ENCODE peak calls at places on chromosomes 13 and 19, in four cellular contexts. U, E, Q and X are unnamed samples.

GRCh38 chr13:100573121-100573520 is 15.5 kb downstream of the GGACT start:
- DNase-seq in Q (peak; percentile 55), E (peak; percentile 73), U (peak; percentile 81), X (peak; percentile 74)

GRCh38 chr19:13574933-13575332 is 68.7 kb upstream of the CACNA1A start:
- DNase-seq in E (no peak), U (no peak), Q (no peak), X (no peak)

GRCh38 chr19:51018745-51019543 is 565 bp downstream of the KLK10 start:
- DNase-seq in E (no peak), U (peak; percentile 24), Q (no peak), X (no peak)

GRCh38 chr19:2112516-2113320 is 16.0 kb downstream of the IZUMO4 start:
- DNase-seq in E (no peak), Q (no peak), U (no peak), X (no peak)

GRCh38 chr13:113959198-113959597 is 14.7 kb downstream of the C13orf46 start:
- DNase-seq in U (no peak), Q (no peak), E (no peak), X (no peak)

GRCh38 chr13:93147946-93148345 is 78.7 kb upstream of the GPC6 start:
- DNase-seq in E (no peak), U (no peak), Q (no peak), X (no peak)

GRCh38 chr19:51081476-51081875 is 1.2 kb downstream of the KLK14 start:
- DNase-seq in E (no peak), U (no peak), Q (no peak), X (no peak)

GRCh38 chr19:15285896-15286591 is 46.3 kb downstream of the BRD4 start:
- DNase-seq in E (no peak), Q (no peak), U (no peak), X (no peak)

GRCh38 chr19:10365518-10365917 is 14.9 kb downstream of the TYK2 start:
- DNase-seq in E (no peak), Q (no peak), U (no peak), X (no peak)

GRCh38 chr13:70795484-70795883 is 687.2 kb upstream of the KLHL1 start:
- DNase-seq in E (no peak), Q (no peak), U (no peak), X (no peak)

GRCh38 chr19:708154-709141 is at the start of gene PALM:
- DNase-seq in E (no peak), U (no peak), Q (peak; percentile 60), X (no peak)

GRCh38 chr13:49256841-49257240 is 9.1 kb downstream of the CDADC1 start:
- DNase-seq in Q (no peak), E (no peak), U (no peak), X (no peak)

GRCh38 chr19:17966115-17966455 is 822 bp upstream of the KCNN1 start:
- DNase-seq in Q (no peak), U (no peak), E (no peak), X (no peak)

GRCh38 chr19:1041835-1042685 is 2.2 kb downstream of the ABCA7 start:
- DNase-seq in Q (no peak), U (peak; percentile 94), E (no peak), X (no peak)

GRCh38 chr13:94706854-94707399 is 5.4 kb downstream of the SOX21 start:
- DNase-seq in E (no peak), Q (no peak), U (no peak), X (no peak)

GRCh38 chr13:73335226-73335625 is 276.4 kb downstream of the KLF5 start:
- DNase-seq in U (no peak), E (no peak), Q (no peak), X (no peak)

GRCh38 chr19:940591-941291 is 14.9 kb downstream of the ARID3A start:
- DNase-seq in Q (no peak), U (peak; percentile 95), E (peak; percentile 59), X (peak; percentile 60)

GRCh38 chr19:3441089-3441985 is 39.0 kb downstream of the SMIM24 start:
- DNase-seq in Q (no peak), U (no peak), E (no peak), X (no peak)

GRCh38 chr13:21583496-21583895 is 20.5 kb downstream of the MICU2 start:
- DNase-seq in U (no peak), E (no peak), Q (no peak), X (no peak)

GRCh38 chr13:114105351-114106225 is 26.8 kb downstream of the RASA3 start:
- DNase-seq in Q (no peak), E (no peak), U (peak; percentile 10), X (peak; percentile 3)

GRCh38 chr19:45128806-45129205 is 32.0 kb downstream of the NKPD1 start:
- DNase-seq in Q (no peak), U (no peak), E (no peak), X (no peak)